ENCODE peak calls at places on chromosome 20, in nine cellular contexts. H, O, Y, G, S, I, C, X and Z are unnamed samples.

GRCh38 chr20:4018015-4018748 is 2.8 kb upstream of the RNF24 start:
- DNase-seq in O (no peak), C (no peak), H (no peak), G (no peak), I (peak), S (no peak), Y (no peak), X (no peak), Z (no peak)

GRCh38 chr20:57247292-57247975 is 19.0 kb downstream of the BMP7 start:
- DNase-seq in C (no peak), S (no peak), I (no peak), H (no peak), X (no peak), Y (no peak), G (no peak), O (no peak), Z (no peak)

GRCh38 chr20:910840-911770 is 5.0 kb downstream of the ANGPT4 start:
- DNase-seq in Y (peak), O (no peak), C (peak), H (peak), X (no peak), S (no peak), I (peak), G (no peak), Z (no peak)

GRCh38 chr20:3786126-3786484 is 435 bp downstream of the CENPB start:
- DNase-seq in C (peak), Y (peak), O (no peak), S (no peak), I (peak), G (no peak), X (no peak), H (peak), Z (no peak)

GRCh38 chr20:61640171-61640570 is 388.1 kb downstream of the CDH4 start:
- DNase-seq in Y (peak), I (no peak), G (no peak), S (peak), X (no peak), C (no peak), H (no peak), O (no peak), Z (no peak)

GRCh38 chr20:50420380-50420779 is 89.8 kb upstream of the PTPN1 start:
- DNase-seq in H (no peak), Y (no peak), C (no peak), I (no peak), S (no peak), O (no peak), X (no peak), G (no peak), Z (no peak)

GRCh38 chr20:31815408-31816188 is 3.6 kb upstream of the MYLK2 start:
- DNase-seq in S (no peak), G (no peak), X (no peak), I (peak), O (no peak), Y (no peak), C (peak), H (no peak), Z (no peak)

GRCh38 chr20:63253065-63253437 is 1.2 kb downstream of the NKAIN4 start:
- DNase-seq in Y (no peak), O (no peak), I (no peak), S (no peak), X (no peak), G (no peak), C (no peak), H (no peak), Z (no peak)

GRCh38 chr20:41650221-41650948 is 32.2 kb upstream of the CHD6 start:
- DNase-seq in O (no peak), H (no peak), X (no peak), G (no peak), S (no peak), C (no peak), Y (no peak), I (no peak), Z (peak)

GRCh38 chr20:35561268-35561667 is 19.4 kb downstream of the ERGIC3 start:
- DNase-seq in S (no peak), O (peak), C (no peak), I (peak), G (no peak), X (no peak), H (no peak), Y (peak), Z (peak)
- TF ChIP-seq CTCF in S (peak), O (peak), C (peak), I (peak), G (no peak), X (no peak), H (no peak), Y (peak), Z (no peak)

GRCh38 chr20:53030061-53030460 is 57.9 kb downstream of the TSHZ2 start:
- DNase-seq in S (no peak), H (no peak), O (no peak), I (no peak), C (no peak), X (no peak), G (no peak), Y (no peak), Z (no peak)
- TF ChIP-seq CTCF in S (no peak), H (no peak), O (no peak), I (no peak), C (no peak), X (no peak), G (no peak), Y (no peak), Z (no peak)

GRCh38 chr20:8454137-8454712 is 322.2 kb downstream of the PLCB1 start:
- DNase-seq in G (no peak), S (peak), Y (peak), H (no peak), O (peak), C (no peak), X (no peak), I (peak), Z (no peak)
- TF ChIP-seq CTCF in G (no peak), S (peak), Y (peak), H (no peak), O (no peak), C (no peak), X (no peak), I (peak), Z (no peak)

GRCh38 chr20:45390931-45391330 is 12.8 kb upstream of the TP53TG5 start:
- DNase-seq in C (no peak), S (no peak), I (no peak), O (no peak), X (no peak), H (no peak), G (no peak), Y (no peak), Z (no peak)

GRCh38 chr20:45395114-45395415 is 13.0 kb upstream of the DBNDD2 start:
- DNase-seq in X (no peak), S (no peak), O (no peak), G (no peak), C (no peak), I (no peak), H (no peak), Y (no peak), Z (no peak)

GRCh38 chr20:45394221-45395113 is 13.6 kb upstream of the DBNDD2 start:
- DNase-seq in G (no peak), C (no peak), Y (no peak), H (no peak), X (no peak), S (no peak), O (no peak), I (no peak), Z (no peak)

GRCh38 chr20:45391559-45391958 is 13.4 kb upstream of the TP53TG5 start:
- DNase-seq in S (no peak), O (no peak), C (no peak), H (no peak), Y (no peak), I (no peak), X (no peak), G (no peak), Z (no peak)

DNA sequence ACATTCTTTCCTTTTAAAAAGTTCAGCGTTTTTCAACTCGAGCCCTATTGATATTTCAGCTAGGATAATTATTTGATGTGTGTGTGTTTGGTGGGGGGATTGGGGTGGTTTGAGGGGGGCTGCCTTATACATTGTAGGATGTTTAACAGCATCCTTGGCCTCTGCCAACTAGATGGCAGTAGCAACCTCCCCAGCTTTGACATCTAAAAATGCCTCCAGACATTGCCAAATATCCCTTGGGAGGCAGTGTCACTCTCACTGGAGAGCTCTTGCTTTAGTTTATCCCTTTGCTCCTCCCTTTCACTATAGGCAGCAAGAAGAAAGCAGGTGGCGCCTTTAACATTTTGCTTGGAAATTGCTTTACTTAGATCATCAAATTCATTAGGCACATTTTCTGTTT is 14.6 kb upstream of the TP53TG5 start:
- DNase-seq in C (no peak), Y (no peak), G (no peak), H (no peak), I (no peak), O (no peak), S (no peak), X (no peak), Z (no peak)
- TF ChIP-seq CTCF in C (peak), Y (no peak), G (no peak), H (no peak), I (no peak), O (peak), S (no peak), X (no peak), Z (no peak)

GRCh38 chr20:47063808-47064207 is 169.2 kb downstream of the EYA2 start:
- DNase-seq in S (no peak), G (no peak), X (no peak), I (no peak), O (no peak), Y (no peak), H (no peak), C (no peak), Z (peak)
- TF ChIP-seq CTCF in S (no peak), G (no peak), X (no peak), I (no peak), O (no peak), Y (no peak), H (no peak), C (no peak), Z (no peak)

GRCh38 chr20:21628800-21629199 is 76.7 kb upstream of the PAX1 start:
- DNase-seq in X (no peak), Y (no peak), S (no peak), G (no peak), O (no peak), C (no peak), H (no peak), I (no peak), Z (no peak)
- TF ChIP-seq CTCF in X (no peak), Y (no peak), S (no peak), G (no peak), O (no peak), C (no peak), H (no peak), I (no peak), Z (no peak)